ENCODE peak calls at places on chromosome 15, in eight cellular contexts. K, N, Q, V, D, B, Z and W are unnamed samples.

GRCh38 chr15:48354694-48355303 is 23.6 kb downstream of the DUT start:
- DNase-seq in K (no peak), Z (peak; percentile 12), V (no peak), Q (no peak), B (no peak), N (no peak), D (no peak), W (no peak)

GRCh38 chr15:76192715-76193114 is 118.6 kb downstream of the ETFA start:
- DNase-seq in N (no peak), K (no peak), D (no peak), V (no peak), Q (no peak), Z (no peak), B (no peak), W (no peak)

GRCh38 chr15:63236272-63236671 is 41.1 kb upstream of the APH1B start:
- DNase-seq in Q (no peak), K (no peak), B (no peak), N (peak; percentile 41), Z (no peak), D (no peak), V (no peak), W (no peak)

GRCh38 chr15:81339851-81340250 is 15.9 kb upstream of the STARD5 start:
- DNase-seq in V (no peak), N (no peak), B (no peak), Q (no peak), Z (no peak), K (no peak), D (no peak), W (no peak)

GRCh38 chr15:55914446-55914845 is 79.0 kb downstream of the NEDD4 start:
- DNase-seq in D (no peak), V (no peak), K (no peak), Z (no peak), N (no peak), Q (no peak), B (no peak), W (no peak)

GRCh38 chr15:62880278-62880677 is 162.3 kb upstream of the TPM1 start:
- DNase-seq in V (no peak), K (peak; percentile 51), B (no peak), Z (no peak), Q (no peak), N (no peak), D (no peak), W (no peak)

GRCh38 chr15:100703032-100703578 is 100.7 kb downstream of the ASB7 start:
- DNase-seq in B (peak; percentile 73), D (peak; percentile 84), Z (no peak), Q (no peak), V (no peak), N (peak; percentile 41), K (no peak), W (no peak)

GRCh38 chr15:57505949-57506391 is 85.7 kb upstream of the MYZAP start:
- DNase-seq in B (no peak), D (no peak), Q (peak; percentile 15), K (no peak), V (no peak), Z (no peak), N (peak; percentile 39), W (no peak)

GRCh38 chr15:99732268-99732641 is 982 bp downstream of the LYSMD4 start:
- DNase-seq in D (no peak), V (no peak), B (no peak), Q (peak; percentile 36), N (no peak), Z (no peak), K (no peak), W (no peak)

GRCh38 chr15:60379466-60380274 is 18.1 kb downstream of the ANXA2 start:
- DNase-seq in K (no peak), N (peak; percentile 95), D (no peak), B (no peak), Q (peak; percentile 30), Z (peak; percentile 99), V (peak; percentile 81), W (no peak)

GRCh38 chr15:85407421-85408269 is 27.2 kb downstream of the AKAP13 start:
- DNase-seq in D (no peak), V (no peak), Q (no peak), N (peak; percentile 75), B (no peak), K (no peak), Z (peak; percentile 39), W (no peak)

GRCh38 chr15:51368307-51368706 is 26.9 kb downstream of the GLDN start:
- DNase-seq in B (no peak), K (no peak), D (no peak), N (no peak), Q (no peak), V (no peak), Z (no peak), W (no peak)

GRCh38 chr15:33149919-33150318 is 44.6 kb downstream of the FMN1 start:
- DNase-seq in Q (no peak), N (no peak), B (no peak), K (no peak), Z (no peak), D (no peak), V (no peak), W (no peak)

GRCh38 chr15:85330941-85331588 is 49.3 kb upstream of the AKAP13 start:
- DNase-seq in D (peak; percentile 90), Q (peak; percentile 93), N (peak; percentile 95), Z (peak; percentile 88), V (peak; percentile 82), B (peak; percentile 41), K (peak; percentile 52), W (peak; percentile 89)

GRCh38 chr15:70532536-70533186 is 230.7 kb downstream of the UACA start:
- DNase-seq in D (no peak), B (no peak), Q (no peak), K (no peak), Z (no peak), N (no peak), V (no peak), W (no peak)

GRCh38 chr15:87672309-87672897 is 584.1 kb downstream of the NTRK3 start:
- DNase-seq in N (peak; percentile 24), V (no peak), K (peak; percentile 27), Q (peak; percentile 79), Z (no peak), B (peak; percentile 30), D (no peak), W (no peak)

GRCh38 chr15:69282128-69282743 is 16.5 kb upstream of the PAQR5 start:
- DNase-seq in Z (no peak), Q (no peak), D (no peak), N (no peak), V (no peak), K (no peak), B (no peak), W (no peak)

GRCh38 chr15:65576669-65577068 is 34.3 kb downstream of the INTS14 start:
- DNase-seq in D (no peak), Q (no peak), Z (no peak), K (no peak), N (no peak), B (no peak), V (no peak), W (no peak)

GRCh38 chr15:65578904-65579728 is 31.8 kb downstream of the INTS14 start:
- DNase-seq in D (no peak), V (no peak), B (no peak), Q (peak; percentile 11), Z (no peak), N (no peak), K (no peak), W (no peak)

GRCh38 chr15:65579762-65580161 is 31.2 kb downstream of the INTS14 start:
- DNase-seq in K (no peak), N (no peak), B (no peak), V (no peak), D (no peak), Q (no peak), Z (no peak), W (no peak)

GRCh38 chr15:65580287-65580686 is 30.6 kb downstream of the INTS14 start:
- DNase-seq in B (no peak), K (peak; percentile 31), Q (no peak), N (peak; percentile 46), D (no peak), V (no peak), Z (peak; percentile 21), W (peak; percentile 13)

GRCh38 chr15:65577129-65577996 is 33.6 kb downstream of the INTS14 start:
- DNase-seq in N (no peak), V (no peak), B (no peak), Q (no peak), K (no peak), D (no peak), Z (no peak), W (no peak)
- H3K4me1 ChIP-seq in N (peaks cover 23% of the 10 kb centered on the region), V (no peaks in the 10 kb centered on the region), B (no peaks in the 10 kb centered on the region), Q (no peaks in the 10 kb centered on the region), K (peaks cover 23% of the 10 kb centered on the region), D (peaks cover 5% of the 10 kb centered on the region), Z (peaks cover 6% of the 10 kb centered on the region), W (peaks cover 9% of the 10 kb centered on the region)

DNA sequence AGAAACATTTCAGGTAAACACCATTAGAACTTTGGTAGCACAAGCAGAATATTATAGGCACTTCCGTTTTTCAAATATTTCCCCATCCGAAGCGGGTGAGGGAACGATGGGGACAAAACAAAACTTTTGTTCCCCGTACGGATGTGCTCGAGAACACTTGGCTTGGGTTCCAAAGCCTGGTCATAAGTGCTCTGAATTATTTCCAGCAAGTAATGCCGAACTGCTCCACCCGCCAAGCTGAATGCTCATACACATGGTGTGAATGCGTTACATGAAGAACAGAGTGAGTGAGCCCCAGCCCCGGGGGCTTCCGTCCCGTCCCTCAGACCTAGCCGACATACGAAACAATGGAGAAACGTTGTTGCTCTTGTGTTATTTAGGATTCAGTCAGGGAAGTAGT is 438.1 kb upstream of the ARRDC4 start:
- DNase-seq in Q (no peak), K (no peak), B (no peak), N (no peak), V (no peak), D (no peak), Z (no peak), W (no peak)
- TF ChIP-seq REST in Q (no peak), K (no peak), B (no peak), N (no peak), V (no peak), D (no peak), Z (no peak), W (no peak)

GRCh38 chr15:92634046-92634445 is 21.5 kb downstream of the FAM174B start:
- DNase-seq in N (no peak), D (no peak), Z (no peak), B (no peak), Q (no peak), K (no peak), V (no peak), W (no peak)
- H3K4me1 ChIP-seq in N (peaks cover 7% of the 10 kb centered on the region), D (peaks cover 35% of the 10 kb centered on the region), Z (peaks cover 20% of the 10 kb centered on the region), B (peaks cover 4% of the 10 kb centered on the region), Q (peaks cover 13% of the 10 kb centered on the region), K (peaks cover 20% of the 10 kb centered on the region), V (peaks cover 5% of the 10 kb centered on the region), W (peaks cover 49% of the 10 kb centered on the region)

GRCh38 chr15:45665261-45665660 is 30.4 kb downstream of the SQOR start:
- DNase-seq in Z (no peak), V (no peak), D (no peak), N (no peak), Q (no peak), K (no peak), B (no peak), W (no peak)

GRCh38 chr15:45667002-45667401 is 32.2 kb downstream of the SQOR start:
- DNase-seq in Q (no peak), V (no peak), N (no peak), K (no peak), D (no peak), Z (no peak), B (no peak), W (no peak)

GRCh38 chr15:45662375-45662774 is 27.5 kb downstream of the SQOR start:
- DNase-seq in V (no peak), D (no peak), Q (peak; percentile 71), Z (no peak), B (no peak), N (no peak), K (no peak), W (no peak)

GRCh38 chr15:45666119-45666875 is 31.5 kb downstream of the SQOR start:
- DNase-seq in N (no peak), D (no peak), Q (no peak), Z (no peak), K (no peak), B (no peak), V (no peak), W (no peak)

GRCh38 chr15:45664451-45664850 is 29.6 kb downstream of the SQOR start:
- DNase-seq in D (no peak), K (no peak), Q (no peak), V (no peak), B (no peak), N (no peak), Z (no peak), W (no peak)
- TF ChIP-seq REST in D (no peak), K (no peak), Q (no peak), V (no peak), B (no peak), N (no peak), Z (no peak), W (no peak)